ENCODE peak calls at places on chromosomes 2 and 18, in ten cellular contexts. H is HCT116, Q is stomach, L is heart left ventricle, R is colonic mucosa, P is MCF 10A, A is SK-N-SH, E is cardiac fibroblast, C is RWPE1, B is cardiac muscle cell. O is an unnamed sample.

GRCh38 chr18:36610716-36611115 is 218.1 kb downstream of the TPGS2 start:
- DNase-seq in H (no peak), Q (no peak), L (no peak), R (no peak), P (no peak), A (no peak), E (no peak), C (no peak), B (peak; percentile 9), O (no peak)

GRCh38 chr2:109335586-109336266 is 206.7 kb downstream of the SH3RF3 start:
- DNase-seq in H (no peak), Q (no peak), L (no peak), R (no peak), P (peak; percentile 42), A (no peak), E (peak; percentile 90), C (no peak), B (peak; percentile 73), O (no peak)

GRCh38 chr2:45168731-45169338 is 159.6 kb upstream of the SIX2 start:
- DNase-seq in H (no peak), Q (no peak), L (no peak), R (no peak), P (peak; percentile 65), A (peak; percentile 90), E (peak; percentile 49), C (peak; percentile 51), B (peak; percentile 32), O (no peak)

GRCh38 chr18:2826581-2826980 is 20.2 kb upstream of the EMILIN2 start:
- DNase-seq in H (no peak), Q (no peak), L (peak; percentile 11), R (no peak), P (no peak), A (no peak), E (peak; percentile 47), C (no peak), B (peak; percentile 81), O (no peak)

GRCh38 chr2:74548919-74549684 is 4.6 kb downstream of the LOXL3 start:
- DNase-seq in H (no peak), Q (peak; percentile 70), L (peak; percentile 82), R (peak; percentile 80), P (peak; percentile 71), A (peak; percentile 92), E (peak; percentile 54), C (peak; percentile 74), B (peak; percentile 62), O (no peak)

GRCh38 chr2:195543902-195544894 is 112.8 kb upstream of the SLC39A10 start:
- DNase-seq in H (no peak), Q (no peak), L (no peak), R (no peak), P (peak; percentile 45), A (no peak), E (peak; percentile 89), C (peak; percentile 8), B (peak; percentile 69), O (no peak)

GRCh38 chr18:51447351-51447896 is 249.9 kb upstream of the MEX3C start:
- DNase-seq in H (no peak), Q (no peak), L (peak; percentile 10), R (no peak), P (peak; percentile 49), A (no peak), E (no peak), C (no peak), B (peak; percentile 37), O (no peak)

GRCh38 chr2:74423226-74424095 is 1.9 kb downstream of the WDR54 start:
- DNase-seq in H (no peak), Q (no peak), L (no peak), R (no peak), P (no peak), A (peak; percentile 5), E (no peak), C (no peak), B (no peak), O (no peak)

GRCh38 chr2:60468390-60469085 is 84.9 kb downstream of the BCL11A start:
- DNase-seq in H (no peak), Q (no peak), L (no peak), R (peak; percentile 13), P (peak; percentile 49), A (no peak), E (peak; percentile 39), C (peak; percentile 26), B (peak; percentile 76), O (peak; percentile 63)

GRCh38 chr2:235378261-235378660 is 115.6 kb upstream of the AGAP1 start:
- DNase-seq in H (no peak), Q (no peak), L (no peak), R (peak; percentile 59), P (peak; percentile 45), A (no peak), E (peak; percentile 47), C (no peak), B (peak; percentile 24), O (no peak)

DNA sequence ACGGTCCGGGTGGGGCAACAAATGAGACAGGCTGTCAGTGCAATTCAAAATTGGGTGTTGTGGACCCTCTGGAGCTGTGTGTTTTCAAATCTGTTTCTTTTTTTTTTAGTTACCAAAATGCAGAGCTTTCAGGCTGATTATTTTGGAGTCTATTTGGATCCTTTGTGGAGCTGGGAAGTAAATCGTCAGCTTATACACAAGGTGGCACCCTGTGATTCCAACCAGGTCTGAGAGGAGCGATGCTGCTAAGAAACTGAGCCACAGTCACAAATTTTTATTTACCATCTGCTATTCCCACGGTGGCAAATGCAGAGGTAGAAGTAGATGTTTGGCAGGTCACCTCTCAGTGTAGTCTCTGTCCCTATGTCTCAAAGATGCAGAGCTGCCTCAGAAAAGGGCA is 3.8 kb upstream of the EPC2 start:
- DNase-seq in H (no peak), Q (no peak), L (no peak), R (no peak), P (no peak), A (peak; percentile 14), E (peak; percentile 45), C (no peak), B (peak; percentile 48), O (peak; percentile 19)
- TF ChIP-seq CTCF in H (no peak), Q (peak; percentile 15), L (no peak), R (no peak), P (no peak), A (peak; percentile 22), E (peak; percentile 15), C (no peak), B (peak; percentile 28), O (peak; percentile 43)

GRCh38 chr2:73112913-73113633 is at the start of gene RAB11FIP5:
- DNase-seq in H (peak; percentile 23), Q (peak; percentile 85), L (peak; percentile 69), R (peak; percentile 79), P (peak; percentile 75), A (peak; percentile 95), E (peak; percentile 92), C (peak; percentile 75), B (peak; percentile 86), O (peak; percentile 53)
- TF ChIP-seq CTCF in H (no peak), Q (no peak), L (no peak), R (no peak), P (no peak), A (no peak), E (no peak), C (no peak), B (no peak), O (no peak)

GRCh38 chr2:190679391-190679790 is 30.5 kb downstream of the NAB1 start:
- DNase-seq in H (no peak), Q (no peak), L (no peak), R (no peak), P (no peak), A (no peak), E (no peak), C (no peak), B (no peak), O (no peak)

GRCh38 chr2:190678444-190679162 is 29.7 kb downstream of the NAB1 start:
- DNase-seq in H (no peak), Q (no peak), L (peak; percentile 15), R (no peak), P (no peak), A (no peak), E (peak; percentile 83), C (no peak), B (peak; percentile 73), O (no peak)

GRCh38 chr2:190682168-190682567 is 33.3 kb downstream of the NAB1 start:
- DNase-seq in H (peak; percentile 18), Q (no peak), L (no peak), R (no peak), P (peak; percentile 25), A (no peak), E (peak; percentile 61), C (peak; percentile 13), B (peak; percentile 39), O (no peak)

GRCh38 chr2:190677255-190677654 is 28.4 kb downstream of the NAB1 start:
- DNase-seq in H (no peak), Q (no peak), L (no peak), R (no peak), P (no peak), A (no peak), E (peak; percentile 71), C (no peak), B (no peak), O (no peak)

DNA sequence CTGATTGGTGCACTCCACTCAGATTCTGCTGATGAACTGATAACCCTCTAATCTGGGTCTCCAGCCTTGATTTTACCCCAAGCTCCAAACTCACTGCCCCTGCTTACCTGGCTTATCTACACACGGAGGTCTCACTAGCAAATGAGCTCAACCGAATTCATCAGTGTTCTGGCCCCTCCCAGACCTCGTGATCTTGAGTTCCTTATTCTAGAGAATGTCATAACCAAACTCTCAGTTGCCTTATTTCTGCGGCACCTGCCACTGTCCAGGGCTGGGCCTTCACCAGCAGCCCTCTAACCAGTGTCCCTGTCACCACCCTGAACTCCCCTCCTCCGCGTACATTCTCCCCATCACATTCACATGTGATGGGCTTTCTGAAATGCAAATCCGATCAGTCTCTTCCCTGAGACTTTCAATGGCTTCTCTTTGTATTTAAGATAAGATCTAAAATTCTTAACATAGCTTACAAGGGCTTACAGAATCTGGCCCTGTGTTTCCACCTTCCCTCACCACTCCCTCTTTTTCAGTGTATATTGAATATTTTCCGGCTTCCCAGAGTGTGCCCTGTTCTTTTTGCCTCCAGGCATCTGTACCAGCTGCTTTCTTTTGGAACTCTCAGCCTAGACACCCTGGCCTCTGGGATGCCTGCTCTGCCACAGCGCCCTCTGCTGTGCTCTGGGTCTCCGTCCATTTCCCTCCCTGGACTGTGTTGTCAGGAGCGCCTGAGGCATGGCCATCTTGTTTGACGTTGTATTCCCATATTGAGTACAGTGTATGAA is 31.1 kb downstream of the NAB1 start:
- DNase-seq in H (peak; percentile 16), Q (peak; percentile 49), L (peak; percentile 27), R (peak; percentile 68), P (peak; percentile 95), A (peak; percentile 42), E (peak; percentile 87), C (no peak), B (peak; percentile 49), O (no peak)
- TF ChIP-seq CTCF in H (peak; percentile 44), Q (peak; percentile 26), L (peak; percentile 28), R (peak; percentile 65), P (peak; percentile 86), A (peak; percentile 55), E (peak; percentile 67), C (peak; percentile 26), B (peak; percentile 54), O (peak; percentile 25)

DNA sequence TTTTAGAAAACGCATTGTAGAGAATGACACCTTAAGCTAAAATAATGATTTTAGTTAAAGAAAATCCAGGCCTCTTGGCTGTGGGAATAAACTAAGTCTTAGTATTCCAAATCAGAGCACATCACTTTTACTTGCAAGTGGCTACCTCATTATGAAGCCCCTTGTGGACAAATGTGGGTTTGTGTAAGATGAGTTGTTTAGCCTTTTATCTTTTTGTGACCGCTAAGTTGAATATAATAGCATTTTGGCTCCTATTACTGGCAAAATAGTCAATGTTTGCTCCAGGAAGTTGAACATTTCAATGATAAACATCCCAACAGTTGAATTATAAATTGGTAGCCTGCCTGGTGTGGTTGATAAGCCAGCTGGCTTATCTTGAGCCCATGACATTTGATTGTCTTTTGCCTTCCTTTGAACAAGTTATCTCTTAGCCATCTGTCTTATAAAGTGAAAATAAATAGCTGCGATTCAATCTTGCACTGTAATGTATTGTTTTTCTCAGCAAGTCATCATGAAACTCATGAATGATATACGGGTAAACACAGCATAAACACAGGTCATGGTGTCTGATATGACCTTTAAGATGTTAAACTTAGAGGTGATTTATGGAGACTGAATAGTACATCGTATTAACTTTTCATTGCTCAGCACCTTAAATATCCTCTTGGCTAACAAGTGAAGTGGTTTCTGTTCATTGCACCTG is 338.4 kb downstream of the SOCS6 start:
- DNase-seq in H (no peak), Q (no peak), L (no peak), R (no peak), P (no peak), A (no peak), E (no peak), C (no peak), B (no peak), O (no peak)
- TF ChIP-seq CTCF in H (no peak), Q (no peak), L (no peak), R (no peak), P (no peak), A (no peak), E (no peak), C (no peak), B (no peak), O (no peak)